ENCODE peak calls at places on chromosomes 13 and 19, in six cellular contexts. I is head of caudate nucleus, A is neural crest cell, X is NCI-H1092 treated with DMSO at 0.1 percent for 48 hours, R is substantia nigra, G is lower leg skin. J is an unnamed sample.

GRCh38 chr19:48695743-48696352 is at the start of gene FUT2:
- DNase-seq in I (no peak), X (no peak), G (no peak), R (no peak), A (no peak), J (no peak)

GRCh38 chr13:105961438-105961837 is 574.0 kb downstream of the EFNB2 start:
- DNase-seq in R (no peak), I (no peak), A (no peak), G (no peak), X (no peak), J (no peak)

GRCh38 chr13:49690133-49690989 is 925 bp downstream of the EBPL start:
- DNase-seq in X (peak; percentile 60), A (no peak), I (no peak), R (no peak), G (no peak), J (peak; percentile 36)

GRCh38 chr13:53782400-53783030 is 753.9 kb downstream of the OLFM4 start:
- DNase-seq in R (peak; percentile 32), A (peak; percentile 18), G (no peak), I (peak; percentile 19), X (peak; percentile 90), J (peak; percentile 1)

GRCh38 chr13:79989251-79989661 is 351.7 kb downstream of the SPRY2 start:
- DNase-seq in R (no peak), I (no peak), A (no peak), G (no peak), X (no peak), J (peak; percentile 21)

GRCh38 chr13:44576396-44577235 is 486 bp upstream of the TSC22D1 start:
- DNase-seq in I (peak; percentile 42), X (no peak), R (peak; percentile 51), G (no peak), A (peak; percentile 23), J (no peak)

GRCh38 chr19:48292798-48293197 is 22.9 kb downstream of the ZNF114 start:
- DNase-seq in R (no peak), X (no peak), I (peak; percentile 40), G (no peak), A (no peak), J (no peak)

GRCh38 chr13:39144941-39145533 is 106.8 kb downstream of the NHLRC3 start:
- DNase-seq in A (peak; percentile 58), X (no peak), I (peak; percentile 57), R (peak; percentile 51), G (peak; percentile 57), J (peak; percentile 25)

GRCh38 chr13:54078271-54078670 is 1049.7 kb downstream of the OLFM4 start:
- DNase-seq in X (no peak), G (no peak), I (no peak), A (no peak), R (no peak), J (no peak)

GRCh38 chr13:79434578-79434977 is 28.5 kb upstream of the RBM26 start:
- DNase-seq in X (no peak), G (no peak), R (no peak), A (no peak), I (no peak), J (no peak)

GRCh38 chr19:18049390-18049789 is 37.3 kb downstream of the IL12RB1 start:
- DNase-seq in G (peak; percentile 53), R (peak; percentile 82), I (peak; percentile 80), A (no peak), X (peak; percentile 17), J (no peak)

GRCh38 chr13:53151692-53152421 is 123.2 kb downstream of the OLFM4 start:
- DNase-seq in I (peak; percentile 36), R (peak; percentile 45), A (peak; percentile 64), X (peak; percentile 71), G (no peak), J (peak; percentile 27)

J was measured in A549.